ENCODE peak calls at places on chromosome 19, in seven cellular contexts. U is A172; B is GM20000; Z is stimulated activated CD4-positive, alpha-beta T cell treated with anti-CD3 and anti-CD28 coated beads, Interleukin-1b, Interleukin-23, amount 100 ng/mL, for 24 hours; S is neural crest cell; M is small intestine; T is uterus. E is an unnamed sample.
A peak's percentile ranks its signal among the peaks of the same experiment; 100 is the strongest.

GRCh38 chr19:17296976-17297375 is 6.2 kb downstream of the ABHD8 start:
- DNase-seq in U (no peak), B (no peak), Z (no peak), S (no peak), M (no peak), T (no peak), E (no peak)

GRCh38 chr19:21022996-21023395 is 2.5 kb downstream of the ZNF430 start:
- DNase-seq in U (peak; percentile 57), B (no peak), Z (no peak), S (no peak), M (no peak), T (no peak), E (no peak)

GRCh38 chr19:56076413-56076998 is 44.6 kb downstream of the ZNF787 start:
- DNase-seq in U (peak; percentile 68), B (no peak), Z (no peak), S (peak; percentile 76), M (peak; percentile 60), T (peak; percentile 44), E (no peak)

GRCh38 chr19:55077106-55077505 is 1.4 kb downstream of the EPS8L1 start:
- DNase-seq in U (no peak), B (no peak), Z (no peak), S (no peak), M (no peak), T (no peak), E (no peak)

GRCh38 chr19:51800849-51801244 is 5.9 kb downstream of the FPR3 start:
- DNase-seq in U (no peak), B (no peak), Z (no peak), S (no peak), M (no peak), T (no peak), E (no peak)

GRCh38 chr19:46056536-46056935 is 15.7 kb upstream of the IGFL4 start:
- DNase-seq in U (no peak), B (no peak), Z (no peak), S (no peak), M (no peak), T (no peak), E (no peak)

GRCh38 chr19:41753159-41753558 is 2.2 kb upstream of the CEACAM6 start:
- DNase-seq in U (peak; percentile 51), B (peak; percentile 63), Z (peak; percentile 65), S (peak; percentile 25), M (peak; percentile 74), T (no peak), E (peak; percentile 33)

GRCh38 chr19:19487077-19488040 is 28.0 kb downstream of the TSSK6 start:
- DNase-seq in U (no peak), B (no peak), Z (no peak), S (no peak), M (peak; percentile 4), T (no peak), E (no peak)

GRCh38 chr19:33177417-33177976 is 16.6 kb upstream of the LRP3 start:
- DNase-seq in U (no peak), B (peak; percentile 55), Z (no peak), S (peak; percentile 62), M (no peak), T (no peak), E (no peak)

GRCh38 chr19:47848871-47849473 is 10.1 kb upstream of the TPRX2 start:
- DNase-seq in U (no peak), B (no peak), Z (no peak), S (peak; percentile 51), M (no peak), T (no peak), E (no peak)

GRCh38 chr19:19480688-19481087 is 34.7 kb downstream of the TSSK6 start:
- DNase-seq in U (no peak), B (no peak), Z (no peak), S (no peak), M (no peak), T (no peak), E (no peak)

GRCh38 chr19:48533770-48534169 is 18.2 kb upstream of the SULT2B1 start:
- DNase-seq in U (no peak), B (no peak), Z (no peak), S (no peak), M (no peak), T (no peak), E (no peak)

GRCh38 chr19:11296264-11296663 is 304 bp downstream of the TSPAN16 start:
- DNase-seq in U (no peak), B (no peak), Z (no peak), S (no peak), M (no peak), T (peak; percentile 62), E (no peak)

GRCh38 chr19:55640577-55641375 is at the start of gene ZNF580:
- DNase-seq in U (peak; percentile 46), B (peak; percentile 81), Z (peak; percentile 59), S (peak; percentile 48), M (peak; percentile 47), T (peak; percentile 72), E (no peak)

GRCh38 chr19:55596304-55596703 is 3.0 kb downstream of the FIZ1 start:
- DNase-seq in U (no peak), B (no peak), Z (no peak), S (no peak), M (no peak), T (no peak), E (no peak)

GRCh38 chr19:15721208-15721607 is 6.6 kb upstream of the OR10H2 start:
- DNase-seq in U (no peak), B (no peak), Z (no peak), S (no peak), M (no peak), T (no peak), E (no peak)